ENCODE peak calls at places on chromosomes 13 and 19, in ten cellular contexts. Z, U, J, H, T, G, K, W, R and N are unnamed samples.

GRCh38 chr13:112134150-112135075 is 67.5 kb downstream of the SOX1 start:
- DNase-seq in T (no peak), W (no peak), G (no peak), Z (no peak), R (no peak), K (no peak), H (no peak), J (no peak), U (peak; percentile 19), N (no peak)

GRCh38 chr13:103351035-103351828 is 285.0 kb upstream of the SLC10A2 start:
- DNase-seq in R (no peak), J (no peak), G (peak; percentile 8), T (peak; percentile 8), W (no peak), H (no peak), K (no peak), Z (no peak), U (no peak), N (no peak)

GRCh38 chr19:795691-796581 is 1.3 kb upstream of the PTBP1 start:
- DNase-seq in J (no peak), G (no peak), K (no peak), W (no peak), H (no peak), R (no peak), U (no peak), Z (no peak), T (no peak), N (no peak)

GRCh38 chr13:97855570-97855970 is 97.9 kb upstream of the IPO5 start:
- DNase-seq in T (peak; percentile 23), K (no peak), H (peak; percentile 13), G (peak; percentile 52), J (peak; percentile 46), U (no peak), R (no peak), W (no peak), Z (no peak), N (peak; percentile 73)

GRCh38 chr13:48778551-48779088 is 124.9 kb downstream of the CYSLTR2 start:
- DNase-seq in T (no peak), U (no peak), H (no peak), Z (no peak), W (no peak), J (no peak), K (no peak), R (no peak), G (no peak), N (no peak)

GRCh38 chr19:9945319-9945966 is 9.1 kb upstream of the OLFM2 start:
- DNase-seq in R (peak; percentile 55), K (peak; percentile 68), Z (no peak), G (peak; percentile 67), H (no peak), W (peak; percentile 92), T (peak; percentile 86), U (peak; percentile 41), J (peak; percentile 91), N (no peak)

GRCh38 chr19:32653626-32653968 is 21.4 kb downstream of the ANKRD27 start:
- DNase-seq in Z (peak; percentile 31), R (peak; percentile 60), K (no peak), T (no peak), H (no peak), W (no peak), G (no peak), J (no peak), U (no peak), N (no peak)

GRCh38 chr19:46665072-46665471 is 4.1 kb upstream of the DACT3 start:
- DNase-seq in W (no peak), G (no peak), K (no peak), H (no peak), T (no peak), J (no peak), R (no peak), U (no peak), Z (no peak), N (no peak)

GRCh38 chr19:17107546-17108452 is 32.2 kb downstream of the MYO9B start:
- DNase-seq in R (no peak), J (peak; percentile 51), K (peak; percentile 90), Z (no peak), H (no peak), T (peak; percentile 75), W (peak; percentile 94), G (peak; percentile 99), U (peak; percentile 73), N (no peak)

DNA sequence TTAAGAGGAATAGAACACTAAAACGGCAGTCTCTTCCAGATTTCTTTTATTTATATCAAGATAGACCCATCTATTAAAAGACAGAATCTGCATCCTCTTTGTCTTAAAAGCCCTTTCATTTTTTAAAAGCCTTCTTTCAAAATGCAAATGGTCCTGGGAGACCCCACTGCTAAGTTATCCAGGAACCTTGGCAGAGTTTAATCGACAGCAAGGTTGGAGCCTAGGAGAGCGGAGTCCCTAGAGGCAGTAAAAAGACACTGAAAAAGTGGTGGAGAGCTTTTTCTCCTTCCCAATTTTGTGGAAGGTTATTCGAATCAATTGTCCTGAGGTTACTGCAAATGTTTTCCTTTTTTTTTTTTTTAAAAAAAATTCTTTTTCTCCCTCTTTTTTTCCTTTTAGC is 294.7 kb downstream of the NALCN start:
- DNase-seq in U (no peak), Z (no peak), H (no peak), R (no peak), T (no peak), K (no peak), G (no peak), W (no peak), J (no peak), N (no peak)
- TF ChIP-seq POLR2A in U (no peak), Z (no peak), H (no peak), R (no peak), T (no peak), K (no peak), G (no peak), W (no peak), J (no peak), N (no peak)

GRCh38 chr19:12801466-12802266 is at the start of the genes PRDX2 and THSD8:
- DNase-seq in J (peak; percentile 47), R (peak; percentile 91), H (no peak), U (peak; percentile 87), T (peak; percentile 82), G (no peak), K (no peak), W (peak; percentile 90), Z (peak; percentile 71), N (peak; percentile 93)
- TF ChIP-seq POLR2A in J (peak; percentile 53), R (peak; percentile 96), H (peak; percentile 100), U (no peak), T (peak; percentile 35), G (peak; percentile 47), K (peak; percentile 51), W (peak; percentile 70), Z (peak; percentile 96), N (peak; percentile 99)

GRCh38 chr19:4814625-4815425 is 16.7 kb downstream of the TICAM1 start:
- DNase-seq in K (no peak), H (no peak), R (no peak), G (no peak), T (no peak), W (no peak), J (no peak), U (no peak), Z (no peak), N (no peak)

GRCh38 chr19:4815426-4816387 is 15.8 kb downstream of the TICAM1 start:
- DNase-seq in Z (peak; percentile 86), T (peak; percentile 93), K (peak; percentile 91), R (peak; percentile 83), H (peak; percentile 48), J (peak; percentile 93), U (peak; percentile 88), G (peak; percentile 70), W (peak; percentile 92), N (peak; percentile 89)

GRCh38 chr19:4821265-4821664 is 10.2 kb downstream of the TICAM1 start:
- DNase-seq in J (no peak), G (no peak), W (no peak), H (no peak), T (no peak), U (no peak), K (no peak), R (no peak), Z (no peak), N (no peak)

GRCh38 chr19:4817467-4818277 is 13.8 kb downstream of the TICAM1 start:
- DNase-seq in H (no peak), G (no peak), U (peak; percentile 61), J (no peak), K (no peak), Z (no peak), W (no peak), T (peak; percentile 45), R (no peak), N (no peak)

DNA sequence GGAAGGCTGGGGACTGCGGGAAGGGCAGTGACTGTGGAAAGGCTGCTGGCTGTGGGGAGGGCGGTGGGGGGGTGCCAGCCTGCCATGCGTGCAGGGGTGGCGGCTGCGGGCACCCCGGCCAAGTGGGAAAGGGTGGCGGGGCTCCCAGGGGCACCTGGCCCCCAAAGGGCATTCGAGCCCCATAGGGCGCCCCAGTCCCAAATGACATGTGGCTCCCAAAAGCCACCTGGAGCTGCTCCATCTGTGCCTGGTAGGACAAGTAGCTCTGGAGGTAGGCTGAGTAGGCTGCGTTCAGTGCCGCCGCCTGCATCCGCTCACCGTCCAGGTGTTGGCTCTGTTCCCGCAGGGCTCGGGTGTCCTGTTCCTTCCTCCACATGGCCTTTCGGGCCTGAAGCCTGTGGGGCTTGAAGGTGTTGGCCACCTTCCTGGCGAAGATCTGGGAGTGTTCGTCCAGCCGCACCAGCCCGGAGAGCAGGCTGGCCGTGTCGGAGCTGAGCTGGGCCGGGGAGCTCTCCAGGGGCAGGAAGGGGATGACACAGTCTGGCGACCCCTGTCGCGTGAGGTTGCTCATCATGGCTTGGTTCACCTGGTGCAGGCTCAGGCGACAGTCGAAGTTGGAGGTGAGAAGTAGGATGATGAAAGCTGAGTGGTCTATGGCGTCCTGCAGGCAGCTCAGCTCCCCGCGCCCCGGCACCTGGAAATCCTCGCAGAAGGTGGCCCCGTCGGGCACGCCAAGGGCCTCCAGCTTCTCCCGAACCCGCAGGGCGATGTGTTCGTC is 14.9 kb downstream of the TICAM1 start:
- DNase-seq in G (no peak), J (no peak), R (no peak), T (no peak), K (no peak), H (no peak), W (no peak), Z (no peak), U (no peak), N (no peak)
- TF ChIP-seq POLR2A in G (no peak), J (no peak), R (no peak), T (no peak), K (no peak), H (peak; percentile 52), W (no peak), Z (no peak), U (no peak), N (no peak)

DNA sequence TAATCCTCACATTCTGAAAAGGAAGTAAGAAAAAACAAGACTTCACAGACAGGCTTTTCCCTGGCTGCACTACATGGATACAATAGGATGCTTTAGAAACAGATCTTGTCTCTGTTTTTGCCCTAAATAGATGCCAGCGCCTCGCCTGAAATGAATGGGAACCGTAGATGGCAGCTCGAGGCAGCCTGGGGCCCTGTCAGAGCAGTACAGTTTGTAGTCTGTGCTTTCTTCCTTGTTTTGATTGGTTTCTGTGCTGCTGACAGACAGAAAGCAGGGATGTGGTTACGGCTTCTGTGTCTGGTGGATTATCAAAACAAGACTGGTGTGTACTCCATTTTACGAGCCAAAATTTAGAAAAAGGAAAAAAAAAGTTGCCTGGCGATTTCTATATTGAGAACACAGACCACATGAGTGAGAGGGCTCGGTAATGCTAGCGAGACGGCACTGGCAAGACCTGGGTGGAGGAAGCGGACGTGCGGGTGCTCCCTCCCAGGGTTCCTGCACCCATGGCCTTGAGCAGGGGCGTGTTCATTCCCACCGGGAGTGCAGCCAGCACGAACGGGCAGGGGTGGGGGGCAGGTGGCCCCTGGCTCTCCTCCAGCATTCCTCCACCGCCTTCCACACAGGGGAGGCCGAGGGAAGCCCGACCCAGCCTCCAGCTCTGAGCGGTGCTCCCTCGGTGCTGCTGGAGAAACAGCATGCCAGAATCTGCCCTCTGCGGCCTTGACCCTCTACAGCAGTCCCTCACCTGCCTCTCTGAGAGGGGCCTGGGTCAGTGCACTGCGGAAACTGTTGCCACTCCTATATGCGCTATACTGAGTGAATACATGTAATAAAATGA is 37.5 kb upstream of the C1QTNF9 start:
- DNase-seq in Z (no peak), H (peak; percentile 70), R (peak; percentile 80), W (no peak), K (peak; percentile 24), U (peak; percentile 70), G (no peak), T (peak; percentile 81), J (peak; percentile 48), N (peak; percentile 38)
- TF ChIP-seq POLR2A in Z (peak; percentile 22), H (peak; percentile 80), R (peak; percentile 34), W (no peak), K (no peak), U (no peak), G (no peak), T (no peak), J (peak; percentile 19), N (peak; percentile 47)